ENCODE peak calls at places on chromosomes 5 and 9, in seven cellular contexts. F is GM06990, A is fibroblast of gingiva, O is GM03348, W is WTC11, X is hippocampal formation, J is A172. C is an unnamed sample.
A peak's percentile ranks its signal among the peaks of the same experiment; 100 is the strongest.

GRCh38 chr5:38466444-38467189 is 89.8 kb downstream of the LIFR start:
- DNase-seq in O (peak; percentile 57), J (peak; percentile 28), W (no peak), A (peak; percentile 85), F (no peak), X (peak; percentile 66), C (no peak)

GRCh38 chr9:97696025-97696822 is 916 bp downstream of the XPA start:
- DNase-seq in F (no peak), J (peak; percentile 36), A (peak; percentile 18), O (no peak), X (no peak), W (no peak), C (no peak)

GRCh38 chr9:101311759-101312420 is 72.9 kb downstream of the BAAT start:
- DNase-seq in X (no peak), F (peak; percentile 9), A (peak; percentile 69), W (no peak), O (peak; percentile 69), J (peak; percentile 83), C (no peak)

GRCh38 chr9:21872696-21873095 is 70.3 kb downstream of the MTAP start:
- DNase-seq in J (no peak), O (no peak), W (no peak), A (no peak), F (no peak), X (no peak), C (no peak)

GRCh38 chr5:171757853-171758535 is 27.6 kb upstream of the SMIM23 start:
- DNase-seq in X (no peak), J (peak; percentile 95), W (no peak), A (peak; percentile 64), F (no peak), O (peak; percentile 51), C (no peak)

GRCh38 chr9:36112516-36112915 is 24.0 kb upstream of the GLIPR2 start:
- DNase-seq in F (no peak), O (no peak), J (no peak), X (no peak), A (no peak), W (no peak), C (no peak)

GRCh38 chr9:107737987-107738743 is 248.6 kb upstream of the KLF4 start:
- DNase-seq in X (no peak), F (no peak), J (peak; percentile 53), O (peak; percentile 85), A (peak; percentile 83), W (no peak), C (no peak)

GRCh38 chr9:130197888-130198287 is 25.7 kb downstream of the NCS1 start:
- DNase-seq in W (no peak), J (no peak), A (no peak), F (no peak), O (no peak), X (no peak), C (no peak)

GRCh38 chr9:137798142-137798541 is 79.4 kb upstream of the CACNA1B start:
- DNase-seq in J (no peak), A (no peak), X (no peak), F (no peak), O (no peak), W (no peak), C (no peak)

GRCh38 chr9:98856982-98857381 is 49.5 kb downstream of the GALNT12 start:
- DNase-seq in F (no peak), W (no peak), A (peak; percentile 28), O (no peak), J (peak; percentile 41), X (no peak), C (no peak)

GRCh38 chr9:97437151-97437550 is 25.3 kb downstream of the TDRD7 start:
- DNase-seq in J (no peak), A (no peak), O (no peak), X (no peak), W (no peak), F (no peak), C (no peak)

GRCh38 chr9:132590318-132591182 is 8.1 kb downstream of the BARHL1 start:
- DNase-seq in J (no peak), F (no peak), X (no peak), O (peak; percentile 35), A (no peak), W (no peak), C (no peak)

GRCh38 chr5:67315082-67315801 is 118.6 kb upstream of the CD180 start:
- DNase-seq in J (peak; percentile 92), W (no peak), X (peak; percentile 87), F (no peak), O (peak; percentile 49), A (peak; percentile 91), C (no peak)

GRCh38 chr9:131735238-131736181 is 4.4 kb downstream of the RAPGEF1 start:
- DNase-seq in O (no peak), W (no peak), X (no peak), J (no peak), A (no peak), F (no peak), C (peak; percentile 88)

GRCh38 chr5:171534009-171534895 is 114.8 kb downstream of the FGF18 start:
- DNase-seq in J (peak; percentile 30), O (no peak), F (no peak), W (no peak), X (no peak), A (no peak), C (no peak)

GRCh38 chr9:129708799-129709198 is 43.4 kb downstream of the PRRX2 start:
- DNase-seq in W (no peak), X (no peak), J (no peak), F (no peak), O (peak; percentile 60), A (no peak), C (no peak)

GRCh38 chr5:177302354-177303110 is 987 bp downstream of the RAB24 start:
- DNase-seq in F (no peak), J (no peak), A (peak; percentile 16), X (no peak), W (no peak), O (peak; percentile 58), C (no peak)

GRCh38 chr5:8981496-8981895 is 564.4 kb downstream of the SEMA5A start:
- DNase-seq in F (no peak), A (no peak), O (no peak), W (no peak), X (no peak), J (peak; percentile 29), C (no peak)

GRCh38 chr5:150514708-150515211 is 6.8 kb downstream of the NDST1 start:
- DNase-seq in F (no peak), O (no peak), W (no peak), J (peak; percentile 89), X (no peak), A (no peak), C (no peak)

GRCh38 chr9:126723807-126724172 is 81.0 kb upstream of the ZBTB43 start:
- DNase-seq in A (no peak), O (no peak), J (peak; percentile 27), X (no peak), F (no peak), W (peak; percentile 43), C (no peak)

GRCh38 chr5:151449288-151449687 is 1.9 kb downstream of the SLC36A1 start:
- DNase-seq in J (no peak), W (no peak), X (no peak), A (no peak), O (no peak), F (no peak), C (no peak)

GRCh38 chr9:106864533-106865143 is 1.7 kb downstream of the ZNF462 start:
- DNase-seq in X (no peak), O (peak; percentile 44), J (no peak), F (no peak), W (no peak), A (peak; percentile 37), C (no peak)

GRCh38 chr5:18686253-18686652 is 1052.0 kb downstream of the TAF11L14 start:
- DNase-seq in A (no peak), O (no peak), J (no peak), F (no peak), X (no peak), W (no peak), C (no peak)

C was measured in right lobe of liver.